ENCODE peak calls at places on chromosomes 7 and 10, in four cellular contexts. One of them, this sample, is unnamed.

GRCh38 chr10:118166951-118167350 is 120.2 kb upstream of the RAB11FIP2 start:
- DNase-seq in cardiac muscle cell: no peak
- DNase-seq in stimulated activated CD8-positive, alpha-beta memory T cell treated with anti-CD3 and anti-CD28 coated beads, Interleukin-7, amount 100 ng/mL, for 1 hour: no peak
- DNase-seq in substantia nigra: no peak
- DNase-seq in this sample: no peak

GRCh38 chr10:32446701-32447406 is 914 bp downstream of the CCDC7 start:
- DNase-seq in cardiac muscle cell: peak
- DNase-seq in stimulated activated CD8-positive, alpha-beta memory T cell treated with anti-CD3 and anti-CD28 coated beads, Interleukin-7, amount 100 ng/mL, for 1 hour: no peak
- DNase-seq in substantia nigra: no peak
- DNase-seq in this sample: no peak

GRCh38 chr7:11130012-11130411 is 156.3 kb downstream of the PHF14 start:
- DNase-seq in cardiac muscle cell: peak
- DNase-seq in stimulated activated CD8-positive, alpha-beta memory T cell treated with anti-CD3 and anti-CD28 coated beads, Interleukin-7, amount 100 ng/mL, for 1 hour: no peak
- DNase-seq in substantia nigra: no peak
- DNase-seq in this sample: no peak

GRCh38 chr10:28872592-28873165 is 195.4 kb downstream of the BAMBI start:
- DNase-seq in cardiac muscle cell: peak
- DNase-seq in stimulated activated CD8-positive, alpha-beta memory T cell treated with anti-CD3 and anti-CD28 coated beads, Interleukin-7, amount 100 ng/mL, for 1 hour: no peak
- DNase-seq in substantia nigra: no peak
- DNase-seq in this sample: no peak

GRCh38 chr10:13233358-13233757 is 816 bp downstream of the UCMA start:
- DNase-seq in cardiac muscle cell: no peak
- DNase-seq in stimulated activated CD8-positive, alpha-beta memory T cell treated with anti-CD3 and anti-CD28 coated beads, Interleukin-7, amount 100 ng/mL, for 1 hour: no peak
- DNase-seq in substantia nigra: no peak
- DNase-seq in this sample: peak

GRCh38 chr10:44382131-44382858 is 2.6 kb downstream of the CXCL12 start:
- DNase-seq in cardiac muscle cell: peak
- DNase-seq in stimulated activated CD8-positive, alpha-beta memory T cell treated with anti-CD3 and anti-CD28 coated beads, Interleukin-7, amount 100 ng/mL, for 1 hour: no peak
- DNase-seq in substantia nigra: no peak
- DNase-seq in this sample: peak

GRCh38 chr7:129423700-129424410 is 10.4 kb upstream of the STRIP2 start:
- DNase-seq in cardiac muscle cell: peak
- DNase-seq in stimulated activated CD8-positive, alpha-beta memory T cell treated with anti-CD3 and anti-CD28 coated beads, Interleukin-7, amount 100 ng/mL, for 1 hour: no peak
- DNase-seq in substantia nigra: no peak
- DNase-seq in this sample: no peak

GRCh38 chr7:43372656-43373355 is 210.1 kb upstream of the STK17A start:
- DNase-seq in cardiac muscle cell: peak
- DNase-seq in stimulated activated CD8-positive, alpha-beta memory T cell treated with anti-CD3 and anti-CD28 coated beads, Interleukin-7, amount 100 ng/mL, for 1 hour: no peak
- DNase-seq in substantia nigra: no peak
- DNase-seq in this sample: no peak

GRCh38 chr10:60645928-60646433 is 132.3 kb upstream of the CDK1 start:
- DNase-seq in cardiac muscle cell: no peak
- DNase-seq in stimulated activated CD8-positive, alpha-beta memory T cell treated with anti-CD3 and anti-CD28 coated beads, Interleukin-7, amount 100 ng/mL, for 1 hour: no peak
- DNase-seq in substantia nigra: no peak
- DNase-seq in this sample: no peak

GRCh38 chr7:137879357-137880158 is 32.8 kb upstream of the DGKI start:
- DNase-seq in cardiac muscle cell: peak
- DNase-seq in stimulated activated CD8-positive, alpha-beta memory T cell treated with anti-CD3 and anti-CD28 coated beads, Interleukin-7, amount 100 ng/mL, for 1 hour: no peak
- DNase-seq in substantia nigra: no peak
- DNase-seq in this sample: peak

GRCh38 chr10:110502851-110503301 is 5.2 kb downstream of the DUSP5 start:
- DNase-seq in cardiac muscle cell: peak
- DNase-seq in stimulated activated CD8-positive, alpha-beta memory T cell treated with anti-CD3 and anti-CD28 coated beads, Interleukin-7, amount 100 ng/mL, for 1 hour: no peak
- DNase-seq in substantia nigra: no peak
- DNase-seq in this sample: no peak

GRCh38 chr10:59959619-59960018 is 53.3 kb upstream of the CCDC6 start:
- DNase-seq in cardiac muscle cell: no peak
- DNase-seq in stimulated activated CD8-positive, alpha-beta memory T cell treated with anti-CD3 and anti-CD28 coated beads, Interleukin-7, amount 100 ng/mL, for 1 hour: no peak
- DNase-seq in substantia nigra: no peak
- DNase-seq in this sample: no peak

GRCh38 chr7:12803542-12803941 is 116.1 kb downstream of the ARL4A start:
- DNase-seq in cardiac muscle cell: no peak
- DNase-seq in stimulated activated CD8-positive, alpha-beta memory T cell treated with anti-CD3 and anti-CD28 coated beads, Interleukin-7, amount 100 ng/mL, for 1 hour: no peak
- DNase-seq in substantia nigra: no peak
- DNase-seq in this sample: no peak

GRCh38 chr7:106062006-106062405 is 50.1 kb downstream of the SYPL1 start:
- DNase-seq in cardiac muscle cell: no peak
- DNase-seq in stimulated activated CD8-positive, alpha-beta memory T cell treated with anti-CD3 and anti-CD28 coated beads, Interleukin-7, amount 100 ng/mL, for 1 hour: no peak
- DNase-seq in substantia nigra: no peak
- DNase-seq in this sample: peak

GRCh38 chr10:119802068-119802538 is 70.5 kb downstream of the MCMBP start:
- DNase-seq in cardiac muscle cell: no peak
- DNase-seq in stimulated activated CD8-positive, alpha-beta memory T cell treated with anti-CD3 and anti-CD28 coated beads, Interleukin-7, amount 100 ng/mL, for 1 hour: no peak
- DNase-seq in substantia nigra: no peak
- DNase-seq in this sample: no peak

GRCh38 chr7:99165816-99166215 is 21.9 kb upstream of the SMURF1 start:
- DNase-seq in cardiac muscle cell: no peak
- DNase-seq in stimulated activated CD8-positive, alpha-beta memory T cell treated with anti-CD3 and anti-CD28 coated beads, Interleukin-7, amount 100 ng/mL, for 1 hour: no peak
- DNase-seq in substantia nigra: no peak
- DNase-seq in this sample: no peak

GRCh38 chr7:22094413-22095304 is 149.0 kb upstream of the CDCA7L start:
- DNase-seq in cardiac muscle cell: peak
- DNase-seq in stimulated activated CD8-positive, alpha-beta memory T cell treated with anti-CD3 and anti-CD28 coated beads, Interleukin-7, amount 100 ng/mL, for 1 hour: no peak
- DNase-seq in substantia nigra: no peak
- DNase-seq in this sample: no peak

This sample was measured in endodermal cell.